ENCODE peak calls at places on chromosomes 12 and 14, in five cellular contexts. V is T-helper 9 cell; B is lower leg skin; I is stimulated activated CD4-positive, alpha-beta T cell treated with anti-CD3 and anti-CD28 coated beads, TNF-alpha, amount 100 ng/mL, for 4 hours; S is activated naive CD4-positive, alpha-beta T cell treated with anti-CD3 and anti-CD28 coated beads, Interleukin-2, amount 50 U/mL, for 72 hours. P is an unnamed sample.

GRCh38 chr12:132886529-132887477 is 602 bp downstream of the CHFR start:
- DNase-seq in I (no peak), V (no peak), B (no peak), S (no peak), P (no peak)

GRCh38 chr14:59484611-59485174 is 376 bp downstream of the JKAMP start:
- DNase-seq in B (no peak), V (no peak), S (no peak), I (no peak), P (no peak)

GRCh38 chr14:71193663-71194062 is 286.4 kb downstream of the PCNX1 start:
- DNase-seq in V (no peak), B (no peak), S (no peak), I (no peak), P (no peak)

GRCh38 chr12:51823875-51824565 is 24.5 kb downstream of the FIGNL2 start:
- DNase-seq in B (no peak), V (no peak), I (no peak), S (no peak), P (peak)

GRCh38 chr14:76955575-76956252 is 72.8 kb downstream of the IRF2BPL start:
- DNase-seq in V (peak), S (peak), I (no peak), B (peak), P (peak)

GRCh38 chr12:125092872-125093680 is 27.8 kb downstream of the AACS start:
- DNase-seq in I (no peak), S (no peak), B (no peak), V (no peak), P (peak)

GRCh38 chr12:26369588-26369987 is 174.2 kb downstream of the SSPN start:
- DNase-seq in S (no peak), V (no peak), B (no peak), I (no peak), P (no peak)

GRCh38 chr12:575948-576612 is 87.2 kb downstream of the NINJ2 start:
- DNase-seq in I (peak), B (no peak), V (peak), S (peak), P (peak)

GRCh38 chr12:6226002-6226700 is 26.0 kb downstream of the CD9 start:
- DNase-seq in V (no peak), I (no peak), B (peak), S (no peak), P (peak)

GRCh38 chr14:88270781-88271180 is 52.3 kb downstream of the KCNK10 start:
- DNase-seq in S (no peak), B (no peak), V (no peak), I (no peak), P (no peak)

P was measured in dorsolateral prefrontal cortex.